ENCODE peak calls at places on chromosomes 3 and 15, in ten cellular contexts. U is SJSA1, P is K562, N is upper lobe of right lung, Z is left ventricle myocardium inferior, V is psoas muscle, X is IMR-90, E is GM23248, A is thyroid gland, O is heart right ventricle. Y is an unnamed sample. For H3K4me1 and H3K36me3, the result is how much of the 10 kb centered on the place peaks cover.

GRCh38 chr15:38796589-38796988 is 232.0 kb upstream of the RASGRP1 start:
- DNase-seq in O (no peak), U (no peak), E (no peak), X (no peak), Z (no peak), V (no peak), A (no peak), P (no peak), N (no peak), Y (no peak)

GRCh38 chr3:134058728-134059601 is 29.2 kb upstream of the SLCO2A1 start:
- DNase-seq in X (no peak), A (peak), O (no peak), P (no peak), V (no peak), E (no peak), Z (no peak), N (no peak), U (peak), Y (no peak)

GRCh38 chr3:49719214-49719884 is at the start of gene AMIGO3:
- DNase-seq in X (peak), V (peak), Z (peak), O (peak), U (peak), E (peak), A (peak), P (peak), N (peak), Y (peak)

GRCh38 chr3:183862610-183863009 is 22.1 kb downstream of the PARL start:
- DNase-seq in U (no peak), E (no peak), N (no peak), P (no peak), O (no peak), Z (no peak), X (no peak), V (no peak), A (peak), Y (no peak)

GRCh38 chr3:45112939-45113338 is 33.2 kb downstream of the CDCP1 start:
- DNase-seq in E (peak), X (peak), U (no peak), A (no peak), Z (no peak), P (no peak), V (no peak), N (no peak), O (no peak), Y (no peak)

GRCh38 chr3:83224101-83224868 is 1462.8 kb upstream of the GBE1 start:
- DNase-seq in V (no peak), P (no peak), U (no peak), E (no peak), O (no peak), N (no peak), Z (no peak), A (no peak), X (no peak), Y (no peak)

GRCh38 chr3:16456784-16457415 is 56.6 kb downstream of the RFTN1 start:
- DNase-seq in Z (no peak), U (peak), X (peak), P (no peak), O (no peak), N (no peak), E (no peak), A (no peak), V (no peak), Y (no peak)

GRCh38 chr3:152769523-152769922 is 65.4 kb upstream of the P2RY1 start:
- DNase-seq in X (no peak), P (no peak), A (no peak), O (no peak), U (no peak), E (peak), V (no peak), Z (no peak), N (no peak), Y (no peak)

GRCh38 chr3:184003187-184003967 is 14.3 kb downstream of the ABCC5 start:
- DNase-seq in Z (no peak), A (no peak), X (peak), V (no peak), U (no peak), P (no peak), E (peak), O (no peak), N (no peak), Y (no peak)

GRCh38 chr3:194685723-194686413 is at the start of gene FAM43A:
- DNase-seq in P (peak), N (peak), E (peak), O (peak), A (peak), Z (peak), X (peak), V (peak), U (peak), Y (peak)
- H3K27ac ChIP-seq in P (no peak), N (peak), E (peak), O (peak), A (peak), Z (peak), X (peak), V (peak), U (peak), Y (peak)

DNA sequence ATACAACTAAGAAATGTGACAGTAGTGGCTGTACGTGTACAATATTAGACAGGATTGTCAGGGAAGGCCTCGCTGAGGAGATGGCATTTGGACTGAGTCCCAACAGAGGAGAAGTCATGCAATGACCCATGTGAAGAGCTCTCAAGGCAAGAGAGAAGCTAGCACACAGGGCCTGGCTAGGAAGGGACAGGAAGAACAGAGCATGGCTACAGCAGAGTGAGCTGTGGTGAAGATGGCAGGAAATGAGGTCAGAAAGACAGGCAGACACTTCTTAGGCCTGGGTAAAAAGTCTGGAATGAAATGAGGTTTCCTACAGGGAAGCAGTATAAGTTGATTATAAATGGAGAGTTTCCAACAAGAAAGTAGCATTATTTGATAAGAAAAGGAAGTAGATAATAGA is 33.2 kb upstream of the LEKR1 start:
- DNase-seq in P (no peak), U (no peak), X (no peak), A (peak), E (peak), N (no peak), Z (no peak), O (no peak), V (no peak), Y (no peak)
- H3K4me1 ChIP-seq in P (under half), U (under half), X (under half), A (under half), E (half or more), N (under half), Z (under half), O (under half), V (under half), Y (under half)

GRCh38 chr3:31629054-31629453 is 96.3 kb downstream of the STT3B start:
- DNase-seq in Z (no peak), P (no peak), E (no peak), N (no peak), O (no peak), U (no peak), V (no peak), X (no peak), A (no peak), Y (no peak)
- H3K36me3 ChIP-seq in Z (half or more), P (half or more), E (under half), N (half or more), O (under half), U (under half), V (under half), X (under half), A (under half), Y (under half)

GRCh38 chr15:81316267-81316666 is 7.7 kb downstream of the STARD5 start:
- DNase-seq in Z (no peak), X (no peak), A (no peak), P (no peak), O (no peak), N (no peak), E (no peak), U (no peak), V (no peak), Y (no peak)

GRCh38 chr15:81317642-81318017 is 6.3 kb downstream of the STARD5 start:
- DNase-seq in Z (no peak), P (no peak), N (no peak), X (no peak), E (no peak), U (no peak), V (no peak), A (no peak), O (no peak), Y (no peak)

GRCh38 chr15:81314378-81314777 is 9.6 kb downstream of the STARD5 start:
- DNase-seq in V (no peak), N (no peak), O (no peak), E (no peak), U (no peak), X (no peak), P (no peak), A (no peak), Z (no peak), Y (no peak)

GRCh38 chr15:81313686-81314085 is 10.3 kb downstream of the STARD5 start:
- DNase-seq in X (peak), V (no peak), N (no peak), Z (no peak), U (no peak), A (no peak), P (no peak), E (no peak), O (no peak), Y (no peak)

GRCh38 chr15:81315452-81316203 is 8.3 kb downstream of the STARD5 start:
- DNase-seq in U (no peak), P (no peak), N (no peak), V (no peak), A (no peak), Z (no peak), X (no peak), O (no peak), E (no peak), Y (no peak)
- H3K27ac ChIP-seq in U (no peak), P (no peak), N (no peak), V (no peak), A (no peak), Z (no peak), X (no peak), O (no peak), E (no peak), Y (no peak)

GRCh38 chr3:139309880-139310279 is 33.9 kb upstream of the MRPS22 start:
- DNase-seq in V (no peak), U (peak), N (no peak), A (no peak), Z (no peak), P (peak), E (peak), X (no peak), O (no peak), Y (no peak)
- H3K4me1 ChIP-seq in V (under half), U (half or more), N (under half), A (under half), Z (under half), P (under half), E (half or more), X (under half), O (under half), Y (under half)

GRCh38 chr3:185647134-185647879 is 61.2 kb downstream of the SENP2 start:
- DNase-seq in U (no peak), E (no peak), O (no peak), P (no peak), N (no peak), V (no peak), A (no peak), Z (no peak), X (no peak), Y (no peak)

GRCh38 chr3:185646382-185647133 is 60.5 kb downstream of the SENP2 start:
- DNase-seq in X (no peak), E (no peak), V (no peak), N (no peak), P (no peak), O (no peak), Z (no peak), A (no peak), U (no peak), Y (no peak)

GRCh38 chr3:185649414-185649813 is 63.3 kb downstream of the SENP2 start:
- DNase-seq in Z (no peak), E (no peak), A (no peak), U (no peak), N (no peak), V (no peak), X (no peak), P (no peak), O (no peak), Y (no peak)

GRCh38 chr3:185648396-185648795 is 62.3 kb downstream of the SENP2 start:
- DNase-seq in X (no peak), N (no peak), A (no peak), V (no peak), E (no peak), U (no peak), O (no peak), P (no peak), Z (no peak), Y (no peak)

GRCh38 chr3:185647880-185648210 is 61.8 kb downstream of the SENP2 start:
- DNase-seq in U (no peak), A (no peak), V (no peak), X (no peak), O (no peak), P (no peak), N (no peak), Z (no peak), E (no peak), Y (no peak)
- H3K36me3 ChIP-seq in U (half or more), A (under half), V (under half), X (half or more), O (under half), P (half or more), N (under half), Z (under half), E (under half), Y (under half)

GRCh38 chr15:64717130-64717529 is 58.3 kb downstream of the RBPMS2 start:
- DNase-seq in E (no peak), X (no peak), A (no peak), O (no peak), Z (no peak), V (no peak), N (no peak), P (no peak), U (no peak), Y (no peak)

GRCh38 chr15:64720188-64720587 is 55.2 kb downstream of the RBPMS2 start:
- DNase-seq in U (no peak), Z (no peak), V (no peak), X (no peak), N (no peak), O (no peak), E (no peak), P (no peak), A (no peak), Y (no peak)

GRCh38 chr15:64716452-64716851 is 58.9 kb downstream of the RBPMS2 start:
- DNase-seq in N (no peak), U (no peak), P (no peak), Z (no peak), O (no peak), E (no peak), X (no peak), V (no peak), A (no peak), Y (no peak)

GRCh38 chr15:64713592-64713991 is 61.8 kb downstream of the RBPMS2 start:
- DNase-seq in V (no peak), X (no peak), O (no peak), U (no peak), Z (no peak), P (no peak), N (no peak), E (no peak), A (no peak), Y (no peak)

GRCh38 chr15:64717735-64718495 is 57.5 kb downstream of the RBPMS2 start:
- DNase-seq in V (no peak), U (no peak), E (no peak), X (no peak), O (peak), P (no peak), Z (no peak), A (no peak), N (no peak), Y (no peak)
- H3K27ac ChIP-seq in V (peak), U (no peak), E (no peak), X (no peak), O (peak), P (no peak), Z (peak), A (peak), N (peak), Y (peak)

GRCh38 chr15:73691398-73691797 is 7.2 kb downstream of the CD276 start:
- DNase-seq in X (peak), Z (peak), E (peak), A (peak), N (peak), P (peak), O (peak), U (no peak), V (peak), Y (no peak)
- H3K4me1 ChIP-seq in X (under half), Z (half or more), E (half or more), A (under half), N (under half), P (under half), O (half or more), U (half or more), V (half or more), Y (under half)